ENCODE peak calls at places on chromosomes 13 and 19, in four cellular contexts. J is dorsolateral prefrontal cortex; L is GM23338; P is CD8-positive, alpha-beta T cell. U is an unnamed sample.

GRCh38 chr13:33017410-33017929 is 1.2 kb downstream of the KL start:
- DNase-seq in P (no peak), L (peak; percentile 66), J (no peak), U (no peak)

GRCh38 chr19:16040642-16041041 is 35.7 kb upstream of the TPM4 start:
- DNase-seq in P (no peak), J (no peak), L (no peak), U (no peak)

GRCh38 chr19:24033962-24034342 is 53.0 kb upstream of the ZNF254 start:
- DNase-seq in L (peak; percentile 50), J (peak; percentile 37), P (no peak), U (peak; percentile 20)

GRCh38 chr19:6233827-6234511 is 45.8 kb downstream of the MLLT1 start:
- DNase-seq in P (no peak), L (no peak), J (no peak), U (no peak)

GRCh38 chr13:32314271-32314967 is 744 bp downstream of the ZAR1L start:
- DNase-seq in P (no peak), L (no peak), J (no peak), U (no peak)

GRCh38 chr19:34320277-34320676 is 44.7 kb upstream of the GPI start:
- DNase-seq in J (no peak), L (no peak), P (no peak), U (no peak)

GRCh38 chr13:75076476-75076875 is 405.5 kb downstream of the TBC1D4 start:
- DNase-seq in P (no peak), J (no peak), L (no peak), U (no peak)

GRCh38 chr19:4115050-4115817 is 8.7 kb downstream of the MAP2K2 start:
- DNase-seq in J (peak; percentile 71), P (peak; percentile 81), L (no peak), U (no peak)

GRCh38 chr13:111217661-111218060 is 102.6 kb downstream of the ARHGEF7 start:
- DNase-seq in L (no peak), P (no peak), J (no peak), U (no peak)

GRCh38 chr13:100904293-100904976 is 229.8 kb upstream of the TMTC4 start:
- DNase-seq in J (no peak), L (no peak), P (no peak), U (no peak)

GRCh38 chr19:7869453-7869909 is 4.7 kb downstream of the PRR36 start:
- DNase-seq in J (no peak), L (peak; percentile 80), P (peak; percentile 90), U (no peak)

GRCh38 chr19:31070676-31071075 is 278.6 kb downstream of the TSHZ3 start:
- DNase-seq in J (no peak), P (no peak), L (no peak), U (no peak)

GRCh38 chr13:24002206-24002815 is 105.0 kb upstream of the C1QTNF9B start:
- DNase-seq in J (no peak), L (no peak), P (no peak), U (no peak)

GRCh38 chr13:23183292-23183691 is 2.5 kb downstream of the SGCG start:
- DNase-seq in J (no peak), L (no peak), P (no peak), U (no peak)

GRCh38 chr19:18843960-18844359 is 12.2 kb downstream of the UPF1 start:
- DNase-seq in J (no peak), P (no peak), L (no peak), U (no peak)

GRCh38 chr13:84553252-84553651 is 671.0 kb upstream of the SLITRK1 start:
- DNase-seq in P (no peak), J (no peak), L (no peak), U (no peak)

GRCh38 chr19:35153701-35154534 is 617 bp upstream of the FXYD5 start:
- DNase-seq in P (peak; percentile 84), L (peak; percentile 88), J (no peak), U (no peak)

GRCh38 chr19:33577947-33578346 is 43.8 kb upstream of the CHST8 start:
- DNase-seq in P (no peak), L (no peak), J (no peak), U (no peak)

GRCh38 chr13:22717036-22717435 is 463.7 kb upstream of the SGCG start:
- DNase-seq in P (no peak), J (peak; percentile 32), L (no peak), U (no peak)

GRCh38 chr13:91526543-91527033 is 128.2 kb downstream of the GPC5 start:
- DNase-seq in P (no peak), J (no peak), L (no peak), U (no peak)

GRCh38 chr19:38812841-38813320 is at the start of gene LGALS4:
- DNase-seq in P (no peak), J (no peak), L (no peak), U (no peak)

GRCh38 chr13:83879431-83880171 is 2.7 kb downstream of the SLITRK1 start:
- DNase-seq in J (peak; percentile 69), L (peak; percentile 32), P (no peak), U (no peak)

GRCh38 chr13:45055198-45055901 is 65.0 kb upstream of the GTF2F2 start:
- DNase-seq in P (no peak), J (peak; percentile 20), L (no peak), U (peak; percentile 88)

GRCh38 chr19:18520848-18521691 is 800 bp downstream of the ELL start:
- DNase-seq in P (no peak), J (no peak), L (peak; percentile 38), U (no peak)

GRCh38 chr13:45878966-45879365 is 27.4 kb upstream of the SIAH3 start:
- DNase-seq in J (no peak), P (no peak), L (no peak), U (no peak)

GRCh38 chr13:103354189-103354588 is 288.0 kb upstream of the SLC10A2 start:
- DNase-seq in P (no peak), J (no peak), L (no peak), U (no peak)

GRCh38 chr13:112824429-112824828 is 134.6 kb downstream of the ATP11A start:
- DNase-seq in P (no peak), L (no peak), J (no peak), U (no peak)
- H3K27ac ChIP-seq in P (no peak overlapping the region), L (no peak overlapping the region), J (no peak overlapping the region), U (no peak overlapping the region)

GRCh38 chr19:40776966-40777794 is 867 bp upstream of the RAB4B start:
- DNase-seq in J (peak; percentile 90), L (peak; percentile 96), P (peak; percentile 92), U (peak; percentile 53)

GRCh38 chr19:40776364-40776763 is 1.0 kb downstream of the MIA start:
- DNase-seq in L (no peak), J (no peak), P (no peak), U (no peak)

GRCh38 chr19:40777795-40778044 is 327 bp upstream of the RAB4B start:
- DNase-seq in J (no peak), L (no peak), P (no peak), U (no peak)

GRCh38 chr19:40775632-40776022 is 306 bp downstream of the MIA start:
- DNase-seq in L (no peak), J (no peak), P (no peak), U (no peak)

GRCh38 chr19:40774916-40775631 is at the start of gene MIA:
- DNase-seq in L (no peak), J (no peak), P (no peak), U (no peak)
- H3K27ac ChIP-seq in L (peak within 1 kb of the TSS; percentile 100), J (no peak within 1 kb of the TSS), P (no peak within 1 kb of the TSS), U (peak within 1 kb of the TSS; percentile 42)

GRCh38 chr13:94710081-94710809 is 2.1 kb downstream of the SOX21 start:
- DNase-seq in J (no peak), P (no peak), L (peak; percentile 53), U (no peak)
- H3K27ac ChIP-seq in J (peak overlapping the region; percentile 81), P (no peak overlapping the region), L (no peak overlapping the region), U (peak overlapping the region; percentile 51)

DNA sequence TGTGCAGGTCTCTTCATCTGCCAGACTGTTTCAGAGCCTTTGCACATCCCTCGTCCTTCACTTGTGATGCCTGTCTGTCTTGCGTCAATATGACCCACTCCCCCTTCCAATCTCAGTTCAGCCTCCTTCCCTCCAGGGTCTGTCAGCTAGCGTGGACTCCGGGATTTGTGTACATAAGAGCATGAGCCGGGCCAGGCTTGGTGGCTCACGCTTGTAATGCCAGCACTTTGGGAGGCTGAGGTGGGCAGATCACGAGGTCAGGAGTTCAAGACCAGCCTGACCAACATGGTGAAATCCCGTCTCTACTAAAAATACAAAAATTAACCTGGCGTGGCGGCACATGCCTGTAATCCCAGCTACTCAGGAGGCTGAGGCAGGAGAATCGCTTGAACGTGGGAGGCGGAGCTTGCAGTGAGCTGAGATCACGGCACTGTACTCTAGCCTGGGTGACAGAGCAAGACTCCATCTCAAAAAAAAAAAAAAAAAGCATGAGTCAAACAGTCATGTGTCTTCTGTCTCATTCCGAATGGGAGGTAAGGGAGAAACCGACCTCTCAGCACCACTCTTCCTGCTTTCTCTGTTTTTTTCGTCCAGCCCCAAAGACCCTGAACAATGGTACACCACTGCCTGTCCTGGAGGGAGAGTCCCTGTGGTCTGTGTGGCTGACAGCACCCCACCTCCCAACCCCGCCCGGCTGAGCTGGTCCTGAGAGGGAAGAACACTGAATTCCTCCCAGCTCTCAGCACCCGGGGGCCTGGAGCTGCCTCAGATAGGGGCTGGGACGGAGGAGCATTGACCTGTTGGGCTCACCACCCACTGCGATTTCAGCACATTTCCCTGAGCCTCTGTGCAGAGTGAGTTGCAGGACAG is 2.4 kb upstream of the SIGLEC9 start:
- DNase-seq in P (no peak), J (no peak), L (no peak), U (no peak)
- H3K27ac ChIP-seq in P (peak overlapping the region; percentile 38), J (no peak overlapping the region), L (no peak overlapping the region), U (no peak overlapping the region)

GRCh38 chr19:40805258-40805868 is 6.4 kb downstream of the EGLN2 start:
- DNase-seq in P (peak; percentile 73), L (no peak), J (no peak), U (no peak)
- H3K27ac ChIP-seq in P (peak overlapping the region; percentile 66), L (peak overlapping the region; percentile 90), J (peak overlapping the region; percentile 98), U (no peak overlapping the region)